ENCODE peak calls at places on chromosome 4, in four cellular contexts. F, K, V and Z are unnamed samples.
A peak's percentile ranks its signal among the peaks of the same experiment; 100 is the strongest.

GRCh38 chr4:147247577-147247976 is 233.3 kb upstream of the EDNRA start:
- DNase-seq in K (no peak), F (no peak), V (no peak), Z (no peak)

GRCh38 chr4:86302242-86302641 is 57.6 kb downstream of the MAPK10 start:
- DNase-seq in V (no peak), F (peak; percentile 92), K (peak; percentile 93), Z (no peak)

GRCh38 chr4:19809989-19810388 is 441.7 kb upstream of the SLIT2 start:
- DNase-seq in V (no peak), K (no peak), F (no peak), Z (no peak)

GRCh38 chr4:57055873-57056272 is 54.3 kb downstream of the IGFBP7 start:
- DNase-seq in K (no peak), F (no peak), V (no peak), Z (no peak)

GRCh38 chr4:132123870-132124623 is 1025.0 kb upstream of the PCDH10 start:
- DNase-seq in V (no peak), K (peak; percentile 38), F (peak; percentile 18), Z (no peak)

GRCh38 chr4:134787315-134787714 is 585.7 kb upstream of the PABPC4L start:
- DNase-seq in K (peak; percentile 18), F (no peak), V (no peak), Z (no peak)

GRCh38 chr4:105838082-105838481 is 57.2 kb upstream of the NPNT start:
- DNase-seq in K (no peak), F (no peak), V (no peak), Z (no peak)

GRCh38 chr4:102599455-102599854 is 98.3 kb downstream of the NFKB1 start:
- DNase-seq in K (no peak), F (no peak), V (no peak), Z (no peak)

GRCh38 chr4:89312066-89312465 is 4.5 kb upstream of the GPRIN3 start:
- DNase-seq in F (peak; percentile 42), K (peak; percentile 18), V (no peak), Z (no peak)

GRCh38 chr4:2651998-2652397 is 104.1 kb downstream of the TNIP2 start:
- DNase-seq in K (no peak), V (no peak), F (no peak), Z (no peak)

GRCh38 chr4:151484396-151485102 is 75.6 kb downstream of the FHIP1A start:
- DNase-seq in K (peak; percentile 69), V (no peak), F (peak; percentile 78), Z (no peak)

GRCh38 chr4:123127865-123128264 is 205.5 kb upstream of the NUDT6 start:
- DNase-seq in K (peak; percentile 36), V (no peak), F (no peak), Z (no peak)

GRCh38 chr4:3414421-3415279 is 27.1 kb upstream of the HGFAC start:
- DNase-seq in K (no peak), F (no peak), V (peak; percentile 69), Z (no peak)

GRCh38 chr4:105979506-105979905 is 84.2 kb downstream of the NPNT start:
- DNase-seq in F (no peak), K (no peak), V (no peak), Z (no peak)

GRCh38 chr4:2290974-2291704 is 29.2 kb upstream of the MXD4 start:
- DNase-seq in F (no peak), V (no peak), K (no peak), Z (no peak)

GRCh38 chr4:23333946-23334878 is 555.6 kb downstream of the PPARGC1A start:
- DNase-seq in K (peak; percentile 96), F (peak; percentile 95), V (no peak), Z (peak; percentile 13)

GRCh38 chr4:85488416-85488815 is 13.5 kb downstream of the ARHGAP24 start:
- DNase-seq in F (no peak), V (no peak), K (no peak), Z (no peak)

GRCh38 chr4:122873752-122874151 is 47.1 kb downstream of the FGF2 start:
- DNase-seq in F (peak; percentile 28), V (no peak), K (no peak), Z (no peak)

GRCh38 chr4:66606908-66607307 is 936.6 kb upstream of the EPHA5 start:
- DNase-seq in V (no peak), F (no peak), K (no peak), Z (no peak)

GRCh38 chr4:10085386-10085785 is 31.2 kb downstream of the WDR1 start:
- DNase-seq in V (no peak), F (no peak), K (no peak), Z (no peak)

GRCh38 chr4:186109245-186109644 is 4.7 kb downstream of the FAM149A start:
- DNase-seq in F (no peak), V (no peak), K (no peak), Z (no peak)

GRCh38 chr4:107800058-107800457 is 24.7 kb upstream of the SGMS2 start:
- DNase-seq in K (no peak), F (no peak), V (no peak), Z (no peak)

GRCh38 chr4:14184767-14185166 is 557.2 kb upstream of the BOD1L1 start:
- DNase-seq in K (no peak), F (no peak), V (no peak), Z (no peak)

GRCh38 chr4:2388430-2389182 is 29.8 kb downstream of the ZFYVE28 start:
- DNase-seq in V (no peak), F (peak; percentile 18), K (peak; percentile 30), Z (no peak)

GRCh38 chr4:140256335-140256734 is 102.4 kb upstream of the MAML3 start:
- DNase-seq in K (peak; percentile 43), F (no peak), V (no peak), Z (no peak)

GRCh38 chr4:140851032-140851636 is 94.9 kb upstream of the TBC1D9 start:
- DNase-seq in V (no peak), F (peak; percentile 78), K (peak; percentile 78), Z (no peak)

GRCh38 chr4:132284910-132285426 is 864.1 kb upstream of the PCDH10 start:
- DNase-seq in K (no peak), V (no peak), F (no peak), Z (no peak)

DNA sequence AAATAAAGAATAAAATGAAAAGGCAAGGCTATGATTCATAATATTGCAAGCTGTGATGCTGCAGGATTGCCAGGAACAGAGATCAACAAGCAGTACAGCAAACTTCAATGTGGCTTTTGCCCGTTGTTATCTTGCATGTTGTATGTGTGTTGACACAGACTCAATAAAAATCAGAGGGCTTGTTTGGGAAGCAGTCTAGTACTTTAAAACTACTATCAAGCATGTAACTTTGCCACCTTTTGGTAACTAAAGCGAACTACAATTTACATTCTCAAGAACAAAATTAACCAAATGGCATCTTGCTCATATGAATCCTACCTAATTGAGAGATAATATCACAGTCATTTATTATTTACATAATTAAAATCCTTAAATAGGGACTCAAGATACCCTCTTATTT is 79.8 kb upstream of the GPM6A start:
- DNase-seq in K (peak; percentile 32), F (peak; percentile 12), V (no peak), Z (no peak)
- TF ChIP-seq CTCF in K (peak; percentile 33), F (peak; percentile 8), V (peak; percentile 14), Z (no peak)

GRCh38 chr4:84146300-84146942 is 352.7 kb downstream of the NKX6-1 start:
- DNase-seq in K (no peak), F (no peak), V (no peak), Z (no peak)
- H3K4me3 ChIP-seq in K (no peak overlapping the region), F (no peak overlapping the region), V (no peak overlapping the region), Z (no peak overlapping the region)

GRCh38 chr4:126757219-126757618 is 875.5 kb upstream of the INTU start:
- DNase-seq in V (no peak), K (no peak), F (peak; percentile 47), Z (no peak)

GRCh38 chr4:126758493-126758892 is 874.3 kb upstream of the INTU start:
- DNase-seq in F (no peak), K (no peak), V (no peak), Z (no peak)

GRCh38 chr4:126761947-126762650 is 870.7 kb upstream of the INTU start:
- DNase-seq in V (no peak), F (no peak), K (no peak), Z (no peak)

GRCh38 chr4:126766266-126766665 is 866.5 kb upstream of the INTU start:
- DNase-seq in K (peak; percentile 14), F (peak; percentile 52), V (no peak), Z (no peak)

DNA sequence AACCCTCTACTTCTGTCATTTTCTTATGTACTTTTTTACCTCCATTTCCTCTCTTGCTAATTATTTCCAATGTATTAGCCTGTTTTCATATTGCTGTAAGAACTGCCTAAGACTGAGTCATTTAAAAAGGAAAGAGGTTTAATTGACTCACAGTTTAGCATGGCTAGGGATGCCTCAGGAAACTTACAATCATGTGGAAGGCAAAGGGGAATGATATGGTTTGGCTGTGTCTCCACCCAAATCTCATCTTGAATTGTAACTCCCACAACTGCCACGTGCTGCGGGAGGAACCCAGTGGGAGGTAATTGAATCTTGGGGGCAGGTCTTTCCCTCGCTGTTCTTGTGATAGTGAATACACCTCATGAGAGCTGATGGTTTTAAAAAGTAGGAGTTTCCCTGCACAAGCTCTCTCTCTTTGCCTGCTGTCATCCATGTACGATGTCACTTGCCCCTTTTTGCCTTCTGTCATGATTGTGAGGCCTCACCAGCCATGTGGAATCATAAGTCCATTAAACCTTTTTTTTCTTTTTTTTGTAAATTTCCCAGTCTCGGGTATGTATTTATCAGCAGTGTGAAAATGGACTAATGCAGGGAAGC is 870.0 kb upstream of the INTU start:
- DNase-seq in K (no peak), F (no peak), V (no peak), Z (no peak)
- TF ChIP-seq CTCF in K (no peak), F (no peak), V (no peak), Z (no peak)

GRCh38 chr4:76494243-76494642 is 59.2 kb downstream of the SHROOM3 start:
- DNase-seq in V (no peak), F (no peak), K (no peak), Z (no peak)
- H3K4me3 ChIP-seq in V (no peak overlapping the region), F (no peak overlapping the region), K (no peak overlapping the region), Z (no peak overlapping the region)

GRCh38 chr4:40299704-40300336 is 35.3 kb upstream of the CHRNA9 start:
- DNase-seq in K (no peak), V (no peak), F (no peak), Z (no peak)
- TF ChIP-seq CTCF in K (no peak), V (no peak), F (no peak), Z (no peak)

GRCh38 chr4:184024637-184025036 is 119.5 kb downstream of the STOX2 start:
- DNase-seq in V (no peak), K (no peak), F (no peak), Z (no peak)

GRCh38 chr4:184030764-184031163 is 125.7 kb downstream of the STOX2 start:
- DNase-seq in F (no peak), V (no peak), K (no peak), Z (no peak)

GRCh38 chr4:184028571-184028996 is 123.5 kb downstream of the STOX2 start:
- DNase-seq in V (peak; percentile 76), F (no peak), K (no peak), Z (no peak)
- H3K4me3 ChIP-seq in V (peak overlapping the region; percentile 25), F (no peak overlapping the region), K (no peak overlapping the region), Z (no peak overlapping the region)

GRCh38 chr4:8394125-8394524 is 46.4 kb downstream of the ACOX3 start:
- DNase-seq in V (peak; percentile 49), F (peak; percentile 83), K (peak; percentile 68), Z (peak; percentile 78)

GRCh38 chr4:8392591-8393190 is 47.8 kb downstream of the ACOX3 start:
- DNase-seq in F (no peak), V (no peak), K (no peak), Z (no peak)

GRCh38 chr4:8394806-8395205 is 45.7 kb downstream of the ACOX3 start:
- DNase-seq in V (peak; percentile 28), K (no peak), F (no peak), Z (no peak)

GRCh38 chr4:8391972-8392371 is 48.6 kb downstream of the ACOX3 start:
- DNase-seq in K (peak; percentile 93), F (peak; percentile 94), V (no peak), Z (peak; percentile 87)

GRCh38 chr4:8393593-8394038 is 46.9 kb downstream of the ACOX3 start:
- DNase-seq in K (peak; percentile 97), F (peak; percentile 96), V (peak; percentile 7), Z (peak; percentile 76)
- TF ChIP-seq CTCF in K (peak; percentile 39), F (peak; percentile 29), V (no peak), Z (no peak)